ENCODE peak calls at places on chromosome 18, in eight cellular contexts. One of them, this sample, is unnamed. For H3K4me1, the result is how much of the 10 kb centered on the place peaks cover.

GRCh38 chr18:24270937-24271380 is 126.7 kb downstream of the OSBPL1A start:
- DNase-seq in A549: peak
- DNase-seq in neuronal stem cell: peak
- DNase-seq in right cardiac atrium: no peak
- DNase-seq in adrenal gland: no peak
- DNase-seq in naive thymus-derived CD4-positive, alpha-beta T cell: no peak
- DNase-seq in GM23338: peak
- DNase-seq in CD8-positive, alpha-beta memory T cell: no peak
- DNase-seq in this sample: no peak

GRCh38 chr18:13638684-13639083 is 87.7 kb downstream of the FAM210A start:
- DNase-seq in A549: no peak
- DNase-seq in neuronal stem cell: no peak
- DNase-seq in right cardiac atrium: no peak
- DNase-seq in adrenal gland: no peak
- DNase-seq in naive thymus-derived CD4-positive, alpha-beta T cell: no peak
- DNase-seq in GM23338: no peak
- DNase-seq in CD8-positive, alpha-beta memory T cell: no peak
- DNase-seq in this sample: no peak

GRCh38 chr18:26159353-26159752 is 25.7 kb downstream of the PSMA8 start:
- DNase-seq in A549: no peak
- DNase-seq in neuronal stem cell: no peak
- DNase-seq in right cardiac atrium: no peak
- DNase-seq in adrenal gland: no peak
- DNase-seq in naive thymus-derived CD4-positive, alpha-beta T cell: no peak
- DNase-seq in GM23338: peak
- DNase-seq in CD8-positive, alpha-beta memory T cell: peak
- DNase-seq in this sample: peak

GRCh38 chr18:54360406-54360805 is 2.7 kb downstream of the C18orf54 start:
- DNase-seq in A549: no peak
- DNase-seq in neuronal stem cell: no peak
- DNase-seq in right cardiac atrium: no peak
- DNase-seq in adrenal gland: no peak
- DNase-seq in naive thymus-derived CD4-positive, alpha-beta T cell: no peak
- DNase-seq in GM23338: no peak
- DNase-seq in CD8-positive, alpha-beta memory T cell: no peak
- DNase-seq in this sample: no peak

GRCh38 chr18:49613141-49613641 is 51.3 kb downstream of the LIPG start:
- DNase-seq in A549: no peak
- DNase-seq in neuronal stem cell: peak
- DNase-seq in right cardiac atrium: no peak
- DNase-seq in adrenal gland: no peak
- DNase-seq in naive thymus-derived CD4-positive, alpha-beta T cell: no peak
- DNase-seq in GM23338: peak
- DNase-seq in CD8-positive, alpha-beta memory T cell: no peak
- DNase-seq in this sample: no peak

GRCh38 chr18:62606106-62606505 is 83.3 kb downstream of the ZCCHC2 start:
- DNase-seq in A549: no peak
- DNase-seq in neuronal stem cell: no peak
- DNase-seq in right cardiac atrium: no peak
- DNase-seq in adrenal gland: no peak
- DNase-seq in naive thymus-derived CD4-positive, alpha-beta T cell: no peak
- DNase-seq in GM23338: no peak
- DNase-seq in CD8-positive, alpha-beta memory T cell: no peak
- DNase-seq in this sample: no peak

GRCh38 chr18:61580061-61580460 is 246.8 kb downstream of the CDH20 start:
- DNase-seq in A549: no peak
- DNase-seq in neuronal stem cell: no peak
- DNase-seq in right cardiac atrium: no peak
- DNase-seq in adrenal gland: no peak
- DNase-seq in naive thymus-derived CD4-positive, alpha-beta T cell: no peak
- DNase-seq in GM23338: no peak
- DNase-seq in CD8-positive, alpha-beta memory T cell: no peak
- DNase-seq in this sample: no peak

GRCh38 chr18:3511980-3512379 is 62.0 kb downstream of the TGIF1 start:
- DNase-seq in A549: peak
- DNase-seq in neuronal stem cell: no peak
- DNase-seq in right cardiac atrium: no peak
- DNase-seq in adrenal gland: no peak
- DNase-seq in naive thymus-derived CD4-positive, alpha-beta T cell: no peak
- DNase-seq in GM23338: no peak
- DNase-seq in CD8-positive, alpha-beta memory T cell: peak
- DNase-seq in this sample: no peak

GRCh38 chr18:2112435-2113045 is 458.8 kb downstream of the METTL4 start:
- DNase-seq in A549: no peak
- DNase-seq in neuronal stem cell: no peak
- DNase-seq in right cardiac atrium: no peak
- DNase-seq in adrenal gland: no peak
- DNase-seq in naive thymus-derived CD4-positive, alpha-beta T cell: no peak
- DNase-seq in GM23338: no peak
- DNase-seq in CD8-positive, alpha-beta memory T cell: no peak
- DNase-seq in this sample: no peak

GRCh38 chr18:51619283-51619682 is 421.8 kb upstream of the MEX3C start:
- DNase-seq in A549: no peak
- DNase-seq in neuronal stem cell: no peak
- DNase-seq in right cardiac atrium: no peak
- DNase-seq in adrenal gland: no peak
- DNase-seq in naive thymus-derived CD4-positive, alpha-beta T cell: no peak
- DNase-seq in GM23338: no peak
- DNase-seq in CD8-positive, alpha-beta memory T cell: no peak
- DNase-seq in this sample: no peak

GRCh38 chr18:3454365-3455089 is 4.6 kb downstream of the TGIF1 start:
- DNase-seq in A549: peak
- DNase-seq in neuronal stem cell: peak
- DNase-seq in right cardiac atrium: no peak
- DNase-seq in adrenal gland: peak
- DNase-seq in naive thymus-derived CD4-positive, alpha-beta T cell: peak
- DNase-seq in GM23338: peak
- DNase-seq in CD8-positive, alpha-beta memory T cell: peak
- DNase-seq in this sample: peak

GRCh38 chr18:12296087-12296403 is 12.0 kb upstream of the TUBB6 start:
- DNase-seq in A549: no peak
- DNase-seq in neuronal stem cell: no peak
- DNase-seq in right cardiac atrium: no peak
- DNase-seq in adrenal gland: no peak
- DNase-seq in naive thymus-derived CD4-positive, alpha-beta T cell: no peak
- DNase-seq in GM23338: no peak
- DNase-seq in CD8-positive, alpha-beta memory T cell: no peak
- DNase-seq in this sample: no peak

GRCh38 chr18:21074336-21075323 is 37.0 kb downstream of the ROCK1 start:
- DNase-seq in A549: no peak
- DNase-seq in neuronal stem cell: no peak
- DNase-seq in right cardiac atrium: no peak
- DNase-seq in adrenal gland: no peak
- DNase-seq in naive thymus-derived CD4-positive, alpha-beta T cell: no peak
- DNase-seq in GM23338: peak
- DNase-seq in CD8-positive, alpha-beta memory T cell: no peak
- DNase-seq in this sample: no peak

GRCh38 chr18:12531747-12532146 is 124.0 kb downstream of the PRELID3A start:
- DNase-seq in A549: no peak
- DNase-seq in neuronal stem cell: no peak
- DNase-seq in right cardiac atrium: no peak
- DNase-seq in adrenal gland: no peak
- DNase-seq in naive thymus-derived CD4-positive, alpha-beta T cell: no peak
- DNase-seq in GM23338: no peak
- DNase-seq in CD8-positive, alpha-beta memory T cell: no peak
- DNase-seq in this sample: no peak

GRCh38 chr18:29002747-29003146 is 825.8 kb upstream of the CDH2 start:
- DNase-seq in A549: no peak
- DNase-seq in neuronal stem cell: no peak
- DNase-seq in right cardiac atrium: peak
- DNase-seq in adrenal gland: no peak
- DNase-seq in naive thymus-derived CD4-positive, alpha-beta T cell: no peak
- DNase-seq in GM23338: no peak
- DNase-seq in CD8-positive, alpha-beta memory T cell: no peak
- DNase-seq in this sample: no peak

GRCh38 chr18:600107-600506 is 3.3 kb downstream of the CLUL1 start:
- DNase-seq in A549: no peak
- DNase-seq in neuronal stem cell: no peak
- DNase-seq in right cardiac atrium: no peak
- DNase-seq in adrenal gland: no peak
- DNase-seq in naive thymus-derived CD4-positive, alpha-beta T cell: no peak
- DNase-seq in GM23338: no peak
- DNase-seq in CD8-positive, alpha-beta memory T cell: no peak
- DNase-seq in this sample: no peak

GRCh38 chr18:7300971-7301553 is 70.2 kb downstream of the LRRC30 start:
- DNase-seq in A549: no peak
- DNase-seq in neuronal stem cell: no peak
- DNase-seq in right cardiac atrium: no peak
- DNase-seq in adrenal gland: no peak
- DNase-seq in naive thymus-derived CD4-positive, alpha-beta T cell: no peak
- DNase-seq in GM23338: no peak
- DNase-seq in CD8-positive, alpha-beta memory T cell: no peak
- DNase-seq in this sample: no peak

GRCh38 chr18:46035701-46036680 is 36.1 kb downstream of the PSTPIP2 start:
- DNase-seq in A549: no peak
- DNase-seq in neuronal stem cell: no peak
- DNase-seq in right cardiac atrium: no peak
- DNase-seq in adrenal gland: no peak
- DNase-seq in naive thymus-derived CD4-positive, alpha-beta T cell: no peak
- DNase-seq in GM23338: no peak
- DNase-seq in CD8-positive, alpha-beta memory T cell: no peak
- DNase-seq in this sample: no peak

GRCh38 chr18:8367217-8367988 is 241.8 kb upstream of the RAB12 start:
- DNase-seq in A549: peak
- DNase-seq in neuronal stem cell: peak
- DNase-seq in right cardiac atrium: peak
- DNase-seq in adrenal gland: peak
- DNase-seq in naive thymus-derived CD4-positive, alpha-beta T cell: no peak
- DNase-seq in GM23338: peak
- DNase-seq in CD8-positive, alpha-beta memory T cell: no peak
- DNase-seq in this sample: no peak

GRCh38 chr18:56158676-56159075 is 479.7 kb downstream of the TXNL1 start:
- DNase-seq in A549: no peak
- DNase-seq in neuronal stem cell: no peak
- DNase-seq in right cardiac atrium: no peak
- DNase-seq in adrenal gland: no peak
- DNase-seq in naive thymus-derived CD4-positive, alpha-beta T cell: no peak
- DNase-seq in GM23338: no peak
- DNase-seq in CD8-positive, alpha-beta memory T cell: no peak
- DNase-seq in this sample: no peak

DNA sequence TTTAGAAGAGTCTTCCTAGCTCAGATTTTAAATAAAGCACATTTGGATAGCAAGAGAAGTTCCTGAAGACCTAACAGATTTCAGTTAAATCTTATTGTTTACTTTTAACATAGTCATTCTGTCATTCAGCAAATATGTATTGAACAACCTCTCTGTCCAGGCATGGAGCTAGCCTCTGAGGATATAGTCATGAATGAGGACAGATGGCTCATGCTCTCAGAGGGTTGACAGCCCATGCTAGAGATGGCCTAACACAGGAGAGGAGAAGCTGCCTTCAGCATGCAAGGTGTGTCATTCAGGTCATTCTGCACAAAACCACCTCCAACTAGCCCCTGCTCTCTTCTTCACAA is 6.2 kb downstream of the CCBE1 start:
- DNase-seq in A549: no peak
- DNase-seq in neuronal stem cell: no peak
- DNase-seq in right cardiac atrium: no peak
- DNase-seq in adrenal gland: no peak
- DNase-seq in naive thymus-derived CD4-positive, alpha-beta T cell: no peak
- DNase-seq in GM23338: no peak
- DNase-seq in CD8-positive, alpha-beta memory T cell: no peak
- DNase-seq in this sample: no peak
- H3K27ac ChIP-seq in A549: no peak
- H3K27ac ChIP-seq in neuronal stem cell: no peak
- H3K27ac ChIP-seq in right cardiac atrium: no peak
- H3K27ac ChIP-seq in adrenal gland: no peak
- H3K27ac ChIP-seq in naive thymus-derived CD4-positive, alpha-beta T cell: no peak
- H3K27ac ChIP-seq in GM23338: no peak
- H3K27ac ChIP-seq in CD8-positive, alpha-beta memory T cell: no peak
- H3K27ac ChIP-seq in this sample: no peak

DNA sequence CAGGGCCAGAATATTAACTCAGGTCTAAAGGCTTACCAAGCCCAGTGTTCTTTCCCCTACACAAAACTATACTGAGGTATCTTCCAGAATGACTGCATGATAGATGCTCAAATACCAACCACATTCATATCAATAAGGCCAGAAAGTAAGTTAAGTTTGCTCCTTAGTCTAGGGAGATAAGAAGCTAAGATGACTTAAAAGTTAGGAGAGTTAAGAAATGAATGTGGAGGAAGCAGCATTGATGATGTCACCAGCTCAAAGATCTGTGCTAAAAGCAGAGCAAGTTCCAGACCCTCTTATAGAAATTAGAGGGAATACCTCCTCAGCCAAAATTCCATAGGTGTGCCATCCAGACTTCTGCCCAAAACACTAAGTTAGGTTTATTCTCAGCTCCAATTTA is 6.1 kb downstream of the PPP4R1 start:
- DNase-seq in A549: peak
- DNase-seq in neuronal stem cell: no peak
- DNase-seq in right cardiac atrium: no peak
- DNase-seq in adrenal gland: no peak
- DNase-seq in naive thymus-derived CD4-positive, alpha-beta T cell: no peak
- DNase-seq in GM23338: no peak
- DNase-seq in CD8-positive, alpha-beta memory T cell: no peak
- DNase-seq in this sample: no peak
- H3K4me1 ChIP-seq in A549: under half
- H3K4me1 ChIP-seq in neuronal stem cell: under half
- H3K4me1 ChIP-seq in right cardiac atrium: under half
- H3K4me1 ChIP-seq in adrenal gland: under half
- H3K4me1 ChIP-seq in naive thymus-derived CD4-positive, alpha-beta T cell: under half
- H3K4me1 ChIP-seq in GM23338: under half
- H3K4me1 ChIP-seq in CD8-positive, alpha-beta memory T cell: under half
- H3K4me1 ChIP-seq in this sample: under half

DNA sequence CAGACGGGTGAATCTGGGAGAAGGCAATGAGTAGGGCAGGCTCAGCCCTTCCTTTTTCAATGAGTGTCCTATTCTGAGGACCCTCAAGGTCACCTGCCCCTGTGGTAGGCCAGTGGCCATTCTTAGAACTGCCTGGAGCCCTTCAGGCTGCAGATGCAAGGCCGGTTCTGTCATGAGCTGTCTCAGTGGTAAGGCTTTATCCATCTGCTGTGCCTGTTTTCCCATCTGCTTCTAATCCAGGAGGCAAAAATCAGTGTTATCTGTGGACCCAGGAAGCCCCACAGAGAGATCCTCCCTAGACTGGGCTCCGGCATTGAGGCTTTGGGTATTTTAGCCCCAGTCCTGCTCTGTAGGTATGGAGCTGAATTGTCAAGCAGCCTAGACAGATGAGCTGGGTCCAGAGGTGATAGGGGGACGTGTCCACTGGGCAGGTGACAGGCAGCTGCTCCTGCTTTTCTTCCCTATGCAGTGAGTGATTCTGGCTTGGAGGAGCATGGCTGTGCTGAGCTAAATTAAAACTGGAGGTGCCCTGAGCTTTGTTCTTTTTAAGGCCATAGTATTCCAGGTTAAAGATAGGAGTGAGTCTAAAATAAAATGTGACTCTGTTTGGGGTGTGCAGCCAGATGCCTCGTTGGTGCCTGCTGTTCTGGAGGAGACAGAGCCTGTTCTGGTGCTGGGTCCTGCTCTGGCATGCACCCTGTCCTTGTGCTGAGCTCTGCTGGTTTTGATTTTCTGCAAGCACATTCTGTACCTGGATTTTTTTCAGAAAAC is 92.5 kb downstream of the FHOD3 start:
- DNase-seq in A549: no peak
- DNase-seq in neuronal stem cell: no peak
- DNase-seq in right cardiac atrium: peak
- DNase-seq in adrenal gland: no peak
- DNase-seq in naive thymus-derived CD4-positive, alpha-beta T cell: no peak
- DNase-seq in GM23338: no peak
- DNase-seq in CD8-positive, alpha-beta memory T cell: no peak
- DNase-seq in this sample: no peak
- H3K27ac ChIP-seq in A549: no peak
- H3K27ac ChIP-seq in neuronal stem cell: no peak
- H3K27ac ChIP-seq in right cardiac atrium: peak
- H3K27ac ChIP-seq in adrenal gland: no peak
- H3K27ac ChIP-seq in naive thymus-derived CD4-positive, alpha-beta T cell: no peak
- H3K27ac ChIP-seq in GM23338: no peak
- H3K27ac ChIP-seq in CD8-positive, alpha-beta memory T cell: no peak
- H3K27ac ChIP-seq in this sample: no peak

GRCh38 chr18:48355526-48356115 is 53.6 kb downstream of the ZBTB7C start:
- DNase-seq in A549: no peak
- DNase-seq in neuronal stem cell: no peak
- DNase-seq in right cardiac atrium: no peak
- DNase-seq in adrenal gland: peak
- DNase-seq in naive thymus-derived CD4-positive, alpha-beta T cell: no peak
- DNase-seq in GM23338: no peak
- DNase-seq in CD8-positive, alpha-beta memory T cell: no peak
- DNase-seq in this sample: no peak
- H3K4me1 ChIP-seq in A549: under half
- H3K4me1 ChIP-seq in neuronal stem cell: under half
- H3K4me1 ChIP-seq in right cardiac atrium: under half
- H3K4me1 ChIP-seq in adrenal gland: under half
- H3K4me1 ChIP-seq in naive thymus-derived CD4-positive, alpha-beta T cell: under half
- H3K4me1 ChIP-seq in GM23338: under half
- H3K4me1 ChIP-seq in CD8-positive, alpha-beta memory T cell: under half
- H3K4me1 ChIP-seq in this sample: under half